ENCODE peak calls at places on chromosome 14, in ten cellular contexts. I is stomach; X is uterus; R is A673; Q is thoracic aorta; S is psoas muscle; P is tibial nerve; D is CD4-positive, alpha-beta memory T cell; B is mesendoderm; U is heart left ventricle. E is an unnamed sample. For H3K4me1, the result is how much of the 10 kb centered on the place peaks cover.

GRCh38 chr14:34682787-34683321 is 31.5 kb downstream of the CFL2 start:
- DNase-seq in P (no peak), I (no peak), X (no peak), R (no peak), B (no peak), S (no peak), D (no peak), U (no peak), Q (no peak), E (no peak)

GRCh38 chr14:61222388-61222787 is 58.8 kb downstream of the TMEM30B start:
- DNase-seq in P (no peak), D (no peak), I (no peak), Q (no peak), U (no peak), R (no peak), X (no peak), S (no peak), B (no peak), E (no peak)

GRCh38 chr14:77738559-77739250 is 22.3 kb downstream of the SNW1 start:
- DNase-seq in B (no peak), P (no peak), S (no peak), U (no peak), D (peak), R (no peak), Q (no peak), X (no peak), I (peak), E (no peak)

GRCh38 chr14:104161601-104162367 is 23.4 kb downstream of the KIF26A start:
- DNase-seq in D (no peak), I (no peak), S (no peak), P (no peak), Q (no peak), B (no peak), R (no peak), X (no peak), U (no peak), E (no peak)

GRCh38 chr14:30283822-30284446 is 275.0 kb upstream of the G2E3 start:
- DNase-seq in P (peak), D (no peak), S (no peak), U (no peak), I (no peak), R (peak), X (no peak), Q (no peak), B (peak), E (no peak)

GRCh38 chr14:49487238-49487637 is 98.9 kb downstream of the RPS29 start:
- DNase-seq in Q (no peak), R (no peak), U (no peak), B (no peak), S (no peak), P (no peak), X (no peak), D (no peak), I (no peak), E (no peak)

GRCh38 chr14:91586451-91586850 is 76.3 kb upstream of the PPP4R3A start:
- DNase-seq in U (no peak), R (no peak), Q (no peak), D (no peak), S (no peak), B (no peak), I (no peak), P (no peak), X (no peak), E (no peak)

GRCh38 chr14:61525293-61526011 is 169.9 kb upstream of the HIF1A start:
- DNase-seq in X (peak), R (no peak), S (peak), Q (peak), B (peak), I (peak), P (peak), D (peak), U (peak), E (peak)

GRCh38 chr14:89368490-89369477 is 48.2 kb downstream of the FOXN3 start:
- DNase-seq in U (no peak), R (no peak), Q (no peak), B (no peak), S (no peak), X (no peak), D (no peak), I (peak), P (no peak), E (no peak)

GRCh38 chr14:50061664-50062437 is 54.5 kb downstream of the VCPKMT start:
- DNase-seq in I (peak), U (peak), R (peak), D (peak), P (no peak), X (no peak), Q (no peak), S (no peak), B (peak), E (peak)

GRCh38 chr14:24607081-24607480 is 2.4 kb downstream of the GZMH start:
- DNase-seq in D (no peak), P (no peak), Q (no peak), U (no peak), B (no peak), I (no peak), S (no peak), X (no peak), R (no peak), E (no peak)

GRCh38 chr14:27730204-27730603 is 1036.4 kb upstream of the FOXG1 start:
- DNase-seq in I (no peak), S (no peak), D (no peak), Q (no peak), U (no peak), B (no peak), X (no peak), P (no peak), R (no peak), E (no peak)

GRCh38 chr14:52413729-52414453 is 99.8 kb downstream of the PTGER2 start:
- DNase-seq in S (no peak), B (no peak), D (no peak), P (no peak), Q (no peak), U (no peak), I (no peak), X (no peak), R (no peak), E (no peak)

DNA sequence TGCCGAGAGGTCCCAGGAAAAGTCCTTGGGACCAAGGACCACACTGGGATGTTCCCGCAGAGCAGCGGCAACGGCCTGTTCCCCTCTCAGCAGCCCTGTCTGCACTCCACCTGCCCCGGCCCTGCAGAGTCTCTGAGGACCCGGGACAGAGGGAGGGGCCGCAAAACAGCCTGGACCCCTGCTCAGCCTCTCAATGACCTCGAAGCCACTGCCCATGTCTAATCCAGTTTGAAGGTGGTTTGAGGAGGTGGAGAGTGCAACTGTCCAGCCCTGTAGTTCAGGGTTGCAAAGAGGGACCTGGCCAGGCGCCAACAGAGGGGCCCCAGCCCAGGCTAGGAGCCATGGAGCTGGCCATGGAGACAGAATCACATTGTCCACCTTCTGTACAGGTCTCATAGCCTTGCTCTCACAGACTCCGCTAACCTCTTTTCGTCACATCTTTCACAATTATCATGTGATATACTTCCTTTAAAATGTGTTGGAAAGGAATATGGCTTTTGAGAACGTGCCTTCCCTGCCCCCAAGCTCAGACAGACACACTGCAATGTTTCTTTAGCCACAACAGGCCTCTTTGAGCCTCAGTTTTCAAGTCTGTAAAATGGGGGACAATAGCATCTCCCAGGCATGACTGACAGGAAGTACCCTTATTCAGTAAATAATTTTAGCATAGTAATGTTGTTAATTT is 49.3 kb downstream of the ACTN1 start:
- DNase-seq in Q (no peak), R (no peak), P (no peak), U (no peak), B (no peak), S (peak), I (no peak), D (no peak), X (no peak), E (no peak)
- H3K4me1 ChIP-seq in Q (half or more), R (under half), P (under half), U (under half), B (under half), S (under half), I (half or more), D (under half), X (under half), E (under half)

GRCh38 chr14:94392510-94392935 is 4.1 kb upstream of the SERPINA1 start:
- DNase-seq in P (peak), S (no peak), R (peak), I (no peak), B (peak), X (no peak), Q (no peak), U (no peak), D (peak), E (no peak)

GRCh38 chr14:94393474-94393873 is 5.1 kb upstream of the SERPINA1 start:
- DNase-seq in X (no peak), P (no peak), S (no peak), Q (no peak), I (no peak), D (no peak), B (no peak), U (no peak), R (no peak), E (no peak)

GRCh38 chr14:94394594-94395305 is 6.3 kb upstream of the SERPINA1 start:
- DNase-seq in R (peak), X (no peak), S (peak), Q (no peak), I (no peak), B (no peak), P (peak), D (no peak), U (no peak), E (no peak)

GRCh38 chr14:94395306-94395899 is 7.0 kb upstream of the SERPINA1 start:
- DNase-seq in D (no peak), B (no peak), X (no peak), R (no peak), I (no peak), S (no peak), U (no peak), Q (no peak), P (no peak), E (no peak)

GRCh38 chr14:94394025-94394493 is 5.7 kb upstream of the SERPINA1 start:
- DNase-seq in U (no peak), S (no peak), I (no peak), Q (no peak), P (no peak), D (no peak), B (no peak), X (no peak), R (no peak), E (no peak)
- H3K27ac ChIP-seq in U (no peak), S (no peak), I (no peak), Q (no peak), P (peak), D (no peak), B (no peak), X (no peak), R (no peak), E (no peak)

DNA sequence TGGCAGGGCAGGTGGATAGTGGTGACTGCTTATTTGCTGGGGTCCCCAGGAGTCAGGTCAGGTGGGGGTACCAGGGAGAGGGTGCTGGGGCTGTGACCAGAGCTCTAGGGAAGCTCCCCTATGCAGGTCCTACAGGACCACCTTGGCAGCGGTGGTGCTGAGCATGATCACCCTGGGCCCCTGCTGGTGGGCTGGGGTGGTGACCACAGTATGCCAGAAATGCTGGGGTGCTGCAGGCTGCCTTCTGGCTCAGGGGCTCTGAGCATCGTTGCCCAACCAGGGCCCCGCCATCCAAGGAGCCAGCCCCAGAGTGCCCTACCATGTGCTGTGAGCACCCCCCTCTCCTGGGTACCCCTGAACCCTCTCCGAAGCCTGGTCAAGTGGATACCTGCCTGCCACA is 17.5 kb upstream of the NUDT14 start:
- DNase-seq in X (no peak), I (no peak), S (no peak), P (no peak), R (no peak), D (no peak), U (no peak), B (no peak), Q (no peak), E (no peak)
- H3K4me1 ChIP-seq in X (under half), I (half or more), S (under half), P (under half), R (under half), D (half or more), U (under half), B (under half), Q (under half), E (half or more)

GRCh38 chr14:20262642-20263128 is 23.6 kb downstream of the OR11H4 start:
- DNase-seq in Q (no peak), S (no peak), B (peak), U (no peak), R (peak), I (no peak), D (no peak), X (no peak), P (no peak), E (no peak)
- H3K27ac ChIP-seq in Q (no peak), S (no peak), B (no peak), U (no peak), R (peak), I (no peak), D (no peak), X (no peak), P (no peak), E (no peak)

DNA sequence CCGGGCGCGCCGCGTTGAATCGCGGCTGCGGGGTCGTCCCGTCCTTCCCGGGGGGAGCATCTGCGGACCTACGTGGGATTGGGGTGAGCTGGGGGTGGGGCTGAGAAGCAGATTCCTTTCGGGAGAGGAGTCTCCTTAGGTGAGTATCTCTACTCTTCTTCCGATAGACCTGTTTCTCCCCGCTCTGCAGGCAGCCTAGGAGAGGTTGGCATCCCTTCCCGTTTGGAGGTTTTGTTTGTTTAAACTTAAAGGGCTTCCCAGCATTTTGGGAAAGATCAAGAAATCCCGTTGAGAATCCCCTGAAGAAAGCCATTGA is 411 bp downstream of the TTLL5 start:
- DNase-seq in I (no peak), R (no peak), S (no peak), X (no peak), U (no peak), D (no peak), P (no peak), B (no peak), Q (no peak), E (no peak)
- H3K4me1 ChIP-seq in I (under half), R (under half), S (under half), X (under half), U (under half), D (under half), P (under half), B (under half), Q (under half), E (under half)

GRCh38 chr14:106215229-106215628 is 688.8 kb downstream of the TMEM121 start:
- DNase-seq in D (no peak), B (no peak), S (no peak), U (no peak), R (no peak), I (no peak), P (no peak), Q (no peak), X (no peak), E (no peak)
- H3K27ac ChIP-seq in D (no peak), B (no peak), S (no peak), U (no peak), R (no peak), I (no peak), P (no peak), Q (no peak), X (no peak), E (no peak)

GRCh38 chr14:55116246-55117030 is 12.6 kb upstream of the LGALS3 start:
- DNase-seq in U (no peak), I (peak), R (no peak), D (no peak), Q (no peak), P (no peak), B (no peak), S (no peak), X (no peak), E (no peak)
- H3K4me1 ChIP-seq in U (under half), I (half or more), R (under half), D (under half), Q (under half), P (under half), B (under half), S (under half), X (under half), E (under half)

DNA sequence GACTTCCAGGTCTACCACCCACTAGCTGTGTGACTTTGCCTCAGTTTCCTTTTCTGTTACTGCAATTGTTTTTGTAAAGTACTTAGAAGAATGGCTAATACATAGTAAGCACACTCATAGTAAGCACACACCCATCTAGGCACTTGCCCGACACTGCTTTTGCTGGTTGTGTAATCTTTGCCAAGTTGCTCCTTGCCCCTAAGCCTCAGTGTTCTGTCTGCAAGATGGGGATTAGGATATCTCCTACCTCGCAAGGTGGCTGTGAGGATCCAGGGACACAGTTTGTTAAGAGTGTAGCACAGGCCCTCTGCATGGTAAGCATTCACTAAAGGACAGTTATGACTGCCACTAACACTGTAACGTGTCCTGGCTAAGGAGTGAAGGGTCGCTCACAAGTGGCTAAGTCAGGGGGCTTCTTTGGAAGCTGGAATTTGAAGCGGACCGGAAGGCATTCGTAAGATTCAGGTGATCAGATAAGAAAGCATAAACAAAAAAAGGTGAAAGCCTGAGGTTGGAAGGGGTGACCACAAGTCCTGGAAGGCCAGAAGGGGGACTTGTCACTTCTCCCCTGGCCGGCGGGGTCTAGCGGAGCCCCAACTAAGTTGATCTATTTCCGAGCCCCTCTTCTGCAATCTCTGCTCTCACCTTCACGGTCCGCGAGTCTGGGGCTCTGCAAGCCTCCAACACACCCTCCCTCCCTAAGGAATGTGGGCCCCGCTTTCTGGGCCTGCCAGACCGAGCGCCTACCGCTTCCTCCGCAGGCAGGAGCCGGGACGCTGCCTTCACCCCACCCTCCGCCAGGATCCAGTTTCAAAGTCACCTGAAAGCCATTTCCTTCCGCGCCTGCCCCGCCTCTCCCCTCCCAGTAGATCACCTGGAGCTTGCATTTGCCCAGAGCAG is 1.5 kb upstream of the PLEKHG3 start:
- DNase-seq in Q (no peak), P (no peak), I (peak), S (no peak), X (peak), B (peak), R (no peak), D (peak), U (no peak), E (peak)
- H3K27ac ChIP-seq in Q (no peak), P (peak), I (peak), S (no peak), X (peak), B (no peak), R (no peak), D (peak), U (no peak), E (peak)

GRCh38 chr14:99758915-99759545 is 34.2 kb upstream of the EML1 start:
- DNase-seq in I (no peak), Q (no peak), S (no peak), R (no peak), X (peak), B (no peak), P (no peak), D (no peak), U (no peak), E (no peak)
- H3K4me1 ChIP-seq in I (half or more), Q (under half), S (under half), R (under half), X (under half), B (under half), P (under half), D (under half), U (under half), E (under half)

E was measured in effector memory CD4-positive, alpha-beta T cell.